ENCODE peak calls at places on chromosomes 2 and 18, in eight cellular contexts. V is erythroblast, S is sigmoid colon, P is esophagus squamous epithelium, W is gastrocnemius medialis, B is H54, C is uterus, K is IMR-90. I is an unnamed sample.

GRCh38 chr2:168456526-168457176 is 579 bp downstream of the CERS6 start:
- DNase-seq in V (peak; percentile 72), S (peak; percentile 66), P (no peak), W (peak; percentile 17), B (peak; percentile 37), C (peak; percentile 30), K (peak; percentile 13), I (peak; percentile 65)

GRCh38 chr2:18792684-18793083 is 203.3 kb upstream of the NT5C1B start:
- DNase-seq in V (no peak), S (no peak), P (no peak), W (no peak), B (no peak), C (no peak), K (no peak), I (no peak)

GRCh38 chr2:185875532-185875931 is 136.9 kb downstream of the FSIP2 start:
- DNase-seq in V (no peak), S (no peak), P (no peak), W (no peak), B (no peak), C (no peak), K (no peak), I (no peak)

GRCh38 chr2:20184067-20184938 is 40.6 kb downstream of the SDC1 start:
- DNase-seq in V (no peak), S (no peak), P (no peak), W (no peak), B (peak; percentile 51), C (no peak), K (peak; percentile 77), I (no peak)

GRCh38 chr2:215790548-215791421 is 222.6 kb downstream of the MREG start:
- DNase-seq in V (no peak), S (no peak), P (no peak), W (no peak), B (no peak), C (no peak), K (no peak), I (no peak)

GRCh38 chr2:121343191-121343590 is 58.2 kb upstream of the TFCP2L1 start:
- DNase-seq in V (no peak), S (no peak), P (no peak), W (no peak), B (no peak), C (no peak), K (no peak), I (no peak)

GRCh38 chr18:45518770-45519169 is 96.5 kb upstream of the SLC14A2 start:
- DNase-seq in V (no peak), S (no peak), P (no peak), W (no peak), B (no peak), C (no peak), K (no peak), I (no peak)

GRCh38 chr2:134446431-134447091 is 192.7 kb downstream of the MGAT5 start:
- DNase-seq in V (no peak), S (no peak), P (no peak), W (no peak), B (peak; percentile 72), C (no peak), K (peak; percentile 47), I (no peak)

GRCh38 chr2:47346-48218 is 1.3 kb upstream of the FAM110C start:
- DNase-seq in V (no peak), S (no peak), P (no peak), W (no peak), B (no peak), C (peak; percentile 44), K (no peak), I (no peak)

GRCh38 chr2:71453404-71454220 is at the start of gene DYSF:
- DNase-seq in V (peak; percentile 86), S (peak; percentile 78), P (no peak), W (peak; percentile 85), B (no peak), C (no peak), K (peak; percentile 17), I (peak; percentile 82)

DNA sequence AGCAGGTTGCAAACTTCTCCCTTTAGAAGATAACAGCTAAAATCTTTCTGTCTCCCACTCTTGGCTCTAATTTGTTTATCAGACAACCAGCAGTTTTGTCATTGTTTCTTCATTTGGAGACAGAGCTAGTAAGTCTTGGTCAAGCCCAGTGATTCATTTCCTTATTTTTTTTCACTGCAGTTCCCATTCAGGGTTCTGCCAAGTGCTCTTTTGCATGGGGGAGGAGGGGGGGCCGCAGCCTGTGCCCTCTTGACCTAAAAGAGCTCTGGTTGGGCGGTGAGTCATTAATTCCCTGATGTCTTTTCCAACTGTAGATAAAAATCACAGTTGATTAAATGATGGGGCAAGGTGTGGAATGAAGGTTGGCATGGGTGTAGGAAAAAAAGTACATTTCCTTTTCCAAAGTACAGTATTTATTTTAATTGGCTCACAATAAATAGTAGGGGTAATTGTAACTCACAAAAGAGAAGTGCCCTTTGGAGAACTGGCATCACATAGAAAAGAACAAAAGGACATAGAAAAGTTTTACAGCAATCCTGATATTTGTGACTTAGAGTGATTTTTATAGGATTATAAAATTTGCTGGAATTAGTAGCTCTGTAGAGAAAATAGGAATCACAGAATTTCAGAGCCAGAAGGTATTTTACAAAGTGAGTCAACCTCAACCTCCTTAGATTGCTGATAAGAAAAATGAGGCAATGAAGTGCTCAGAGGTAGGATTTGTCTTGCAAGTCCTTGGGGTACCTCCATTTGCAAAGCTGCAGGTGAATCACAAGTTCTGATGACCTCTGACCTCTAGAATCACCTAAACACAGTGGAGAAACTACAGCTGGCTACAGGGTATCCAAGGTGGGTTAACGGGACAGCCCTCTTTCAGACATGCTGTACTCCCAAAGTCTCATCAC is 133.5 kb downstream of the SOCS6 start:
- DNase-seq in V (peak; percentile 19), S (peak; percentile 84), P (no peak), W (peak; percentile 16), B (peak; percentile 37), C (peak; percentile 78), K (peak; percentile 93), I (no peak)
- TF ChIP-seq POLR2A in V (no peak), S (no peak), P (no peak), W (no peak), B (no peak), C (no peak), K (no peak), I (no peak)

GRCh38 chr2:208254871-208255556 is at the start of gene IDH1:
- DNase-seq in V (peak; percentile 94), S (peak; percentile 97), P (peak; percentile 59), W (peak; percentile 89), B (peak; percentile 79), C (peak; percentile 96), K (peak; percentile 89), I (peak; percentile 91)
- TF ChIP-seq POLR2A in V (peak; percentile 33), S (peak; percentile 46), P (peak; percentile 51), W (no peak), B (no peak), C (peak; percentile 27), K (no peak), I (peak; percentile 65)

GRCh38 chr2:47494267-47495130 is 91.5 kb downstream of the MSH2 start:
- DNase-seq in V (no peak), S (no peak), P (no peak), W (no peak), B (no peak), C (no peak), K (no peak), I (no peak)
- TF ChIP-seq POLR2A in V (no peak), S (no peak), P (no peak), W (no peak), B (no peak), C (no peak), K (no peak), I (no peak)

GRCh38 chr18:9475643-9476580 is 599 bp downstream of the RALBP1 start:
- DNase-seq in V (peak; percentile 77), S (no peak), P (no peak), W (peak; percentile 3), B (peak; percentile 54), C (no peak), K (peak; percentile 39), I (peak; percentile 68)
- TF ChIP-seq POLR2A in V (peak; percentile 38), S (no peak), P (no peak), W (no peak), B (peak; percentile 71), C (no peak), K (no peak), I (peak; percentile 23)

I was measured in K562.